ENCODE peak calls at places on chromosomes 3 and 15, in four cellular contexts. W is mammary epithelial cell, A is cardiac muscle cell, V is psoas muscle. E is an unnamed sample.

GRCh38 chr3:99952306-99952705 is 134.6 kb downstream of the CMSS1 start:
- DNase-seq in W (peak; percentile 51), A (peak; percentile 33), V (no peak), E (no peak)

GRCh38 chr3:23111286-23111685 is 91.8 kb upstream of the UBE2E2 start:
- DNase-seq in W (no peak), A (no peak), V (no peak), E (no peak)

GRCh38 chr15:62622775-62623174 is 419.8 kb upstream of the TPM1 start:
- DNase-seq in W (no peak), A (no peak), V (no peak), E (no peak)

GRCh38 chr3:80060664-80061063 is 292.9 kb upstream of the ROBO1 start:
- DNase-seq in W (no peak), A (peak; percentile 20), V (no peak), E (no peak)

GRCh38 chr3:45929042-45929679 is 14.1 kb upstream of the CXCR6 start:
- DNase-seq in W (no peak), A (peak; percentile 33), V (no peak), E (no peak)

GRCh38 chr3:122081543-122081942 is 26.4 kb downstream of the CD86 start:
- DNase-seq in W (peak; percentile 87), A (no peak), V (no peak), E (no peak)

GRCh38 chr15:65682404-65682911 is 60.7 kb downstream of the SLC24A1 start:
- DNase-seq in W (no peak), A (no peak), V (no peak), E (no peak)

GRCh38 chr3:124256156-124256555 is 264.2 kb upstream of the ROPN1 start:
- DNase-seq in W (peak; percentile 30), A (no peak), V (no peak), E (no peak)

GRCh38 chr3:191303596-191303995 is 25.6 kb upstream of the CCDC50 start:
- DNase-seq in W (peak; percentile 13), A (peak; percentile 36), V (no peak), E (no peak)

GRCh38 chr15:43190178-43190577 is 5.0 kb downstream of the CCNDBP1 start:
- DNase-seq in W (no peak), A (peak; percentile 17), V (peak; percentile 52), E (no peak)

GRCh38 chr3:40417845-40418543 is 31.0 kb downstream of the ENTPD3 start:
- DNase-seq in W (peak; percentile 92), A (no peak), V (no peak), E (no peak)

GRCh38 chr15:81117136-81117535 is 16.9 kb upstream of the CFAP161 start:
- DNase-seq in W (peak; percentile 42), A (peak; percentile 61), V (no peak), E (no peak)

GRCh38 chr3:48738144-48738536 is 21.1 kb upstream of the IP6K2 start:
- DNase-seq in W (no peak), A (peak; percentile 41), V (no peak), E (no peak)

GRCh38 chr15:58666957-58667356 is 82.5 kb downstream of the ADAM10 start:
- DNase-seq in W (peak; percentile 8), A (peak; percentile 25), V (no peak), E (no peak)

GRCh38 chr15:39591896-39592315 is 11.0 kb downstream of the THBS1 start:
- DNase-seq in W (no peak), A (peak; percentile 30), V (no peak), E (no peak)

GRCh38 chr3:60669636-60670035 is 581.6 kb downstream of the FHIT start:
- DNase-seq in W (no peak), A (no peak), V (no peak), E (no peak)

GRCh38 chr3:24299236-24299635 is 195.4 kb downstream of the THRB start:
- DNase-seq in W (peak; percentile 48), A (peak; percentile 59), V (no peak), E (no peak)

GRCh38 chr15:66578286-66578875 is 12.6 kb upstream of the LCTL start:
- DNase-seq in W (no peak), A (peak; percentile 76), V (no peak), E (no peak)

GRCh38 chr3:57268416-57268815 is 24.1 kb downstream of the ASB14 start:
- DNase-seq in W (no peak), A (no peak), V (no peak), E (no peak)

GRCh38 chr3:78338405-78338804 is 1298.5 kb downstream of the ROBO2 start:
- DNase-seq in W (no peak), A (no peak), V (no peak), E (no peak)

GRCh38 chr15:57605491-57605890 is 13.8 kb downstream of the MYZAP start:
- DNase-seq in W (no peak), A (no peak), V (no peak), E (no peak)

GRCh38 chr3:29683306-29683993 is 402.6 kb downstream of the RBMS3 start:
- DNase-seq in W (peak; percentile 47), A (peak; percentile 92), V (no peak), E (no peak)

GRCh38 chr3:197174927-197175326 is 123.5 kb downstream of the DLG1 start:
- DNase-seq in W (no peak), A (no peak), V (no peak), E (no peak)

GRCh38 chr3:182980204-182981037 is at the start of gene DCUN1D1:
- DNase-seq in W (peak; percentile 84), A (peak; percentile 91), V (peak; percentile 93), E (peak; percentile 92)

GRCh38 chr3:144229973-144230372 is 258.4 kb downstream of the DIPK2A start:
- DNase-seq in W (no peak), A (no peak), V (no peak), E (no peak)

GRCh38 chr3:135240426-135240825 is 445.4 kb downstream of the EPHB1 start:
- DNase-seq in W (no peak), A (no peak), V (no peak), E (no peak)

GRCh38 chr15:43912991-43913927 is 86.5 kb downstream of the WDR76 start:
- DNase-seq in W (peak; percentile 93), A (peak; percentile 97), V (no peak), E (no peak)

GRCh38 chr3:51719413-51720025 is 12.7 kb downstream of the GRM2 start:
- DNase-seq in W (no peak), A (no peak), V (no peak), E (no peak)

GRCh38 chr3:108757404-108757982 is at the start of gene RETNLB:
- DNase-seq in W (no peak), A (no peak), V (no peak), E (no peak)

DNA sequence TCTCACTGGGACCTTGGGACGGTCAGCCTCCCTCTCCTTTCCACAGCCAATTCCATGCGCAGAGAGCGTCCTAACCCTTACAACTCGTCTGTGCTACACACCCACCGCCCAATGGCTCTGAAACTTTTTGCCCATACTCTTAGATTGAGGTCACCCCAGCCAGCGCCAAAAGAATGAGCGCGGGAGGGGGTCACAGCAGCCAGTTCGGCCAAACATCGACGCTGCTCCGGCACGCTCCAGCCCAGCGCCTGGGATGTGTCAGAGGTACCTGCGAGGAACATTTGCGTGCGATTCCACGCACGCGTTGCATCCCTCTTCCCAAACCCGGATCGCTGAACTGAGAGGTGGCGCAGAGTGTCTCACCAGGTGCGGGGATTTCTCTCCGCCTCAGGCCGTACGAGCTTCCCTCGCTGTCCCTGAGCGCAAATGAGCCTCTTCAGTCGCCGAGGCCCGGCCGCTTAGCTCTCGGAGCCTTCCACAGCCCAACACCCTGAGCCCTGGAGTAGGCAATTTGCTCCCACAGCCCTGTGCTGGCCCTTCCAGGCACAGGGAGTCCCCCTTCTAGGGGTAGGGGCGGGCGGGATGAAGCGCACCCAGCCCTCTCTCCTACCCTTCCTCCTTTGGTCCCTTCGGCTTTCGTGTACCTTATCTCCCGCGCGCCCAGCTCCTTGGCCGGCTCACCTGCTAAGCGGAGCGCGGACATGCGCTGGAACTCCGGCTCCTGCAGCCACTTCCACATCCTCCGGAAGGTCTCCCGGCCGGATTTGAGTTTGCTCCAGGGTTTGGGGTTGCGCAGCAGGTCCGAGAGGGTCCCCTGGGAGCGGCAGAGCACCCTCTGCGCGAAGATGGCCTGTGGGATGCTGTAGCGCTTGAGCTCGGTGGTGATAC is 1.8 kb downstream of the ONECUT1 start:
- DNase-seq in W (peak; percentile 25), A (no peak), V (no peak), E (peak; percentile 63)
- H3K4me1 ChIP-seq in W (peaks cover 13% of the 10 kb centered on the region), A (peaks cover 22% of the 10 kb centered on the region), V (peaks cover 37% of the 10 kb centered on the region), E (peaks cover 40% of the 10 kb centered on the region)

GRCh38 chr15:71678191-71678590 is 132.2 kb upstream of the NR2E3 start:
- DNase-seq in W (no peak), A (no peak), V (no peak), E (no peak)

GRCh38 chr15:71682051-71682450 is 128.3 kb upstream of the NR2E3 start:
- DNase-seq in W (no peak), A (no peak), V (no peak), E (no peak)

GRCh38 chr15:71679223-71680078 is 130.9 kb upstream of the NR2E3 start:
- DNase-seq in W (no peak), A (peak; percentile 24), V (no peak), E (no peak)

GRCh38 chr15:71677766-71678165 is 132.6 kb upstream of the NR2E3 start:
- DNase-seq in W (no peak), A (no peak), V (no peak), E (no peak)

GRCh38 chr15:71680079-71680461 is 130.3 kb upstream of the NR2E3 start:
- DNase-seq in W (no peak), A (no peak), V (no peak), E (no peak)
- H3K4me1 ChIP-seq in W (peaks cover 12% of the 10 kb centered on the region), A (peaks cover 20% of the 10 kb centered on the region), V (peaks cover 14% of the 10 kb centered on the region), E (peaks cover 22% of the 10 kb centered on the region)

DNA sequence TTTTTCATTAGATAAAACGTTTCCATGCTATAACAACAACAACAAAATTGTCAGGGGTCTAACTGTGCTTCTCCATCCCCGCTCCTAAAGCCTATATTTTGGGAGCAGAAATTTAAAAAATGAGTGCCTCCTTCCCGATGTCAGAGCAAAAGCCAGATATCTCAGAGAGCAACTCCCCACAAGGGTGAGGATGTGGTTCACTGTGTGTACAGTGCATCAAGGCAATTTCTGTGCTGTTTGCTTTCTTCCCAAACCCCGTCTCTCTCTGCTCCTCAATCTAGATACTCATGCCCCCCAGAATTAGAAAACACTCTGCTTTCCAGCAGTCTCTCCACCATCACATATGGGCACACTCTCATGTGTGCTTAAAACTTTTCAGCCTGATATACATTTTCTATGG is 76.7 kb upstream of the MBNL1 start:
- DNase-seq in W (no peak), A (no peak), V (no peak), E (no peak)
- H3K4me1 ChIP-seq in W (no peaks in the 10 kb centered on the region), A (no peaks in the 10 kb centered on the region), V (peaks cover under 1% of the 10 kb centered on the region), E (peaks cover 5% of the 10 kb centered on the region)

GRCh38 chr3:170867143-170867542 is 2.9 kb downstream of the RPL22L1 start:
- DNase-seq in W (no peak), A (peak; percentile 10), V (no peak), E (no peak)

GRCh38 chr3:170865209-170866094 is 4.5 kb downstream of the RPL22L1 start:
- DNase-seq in W (peak; percentile 9), A (no peak), V (no peak), E (no peak)

GRCh38 chr3:170867552-170867951 is 2.4 kb downstream of the RPL22L1 start:
- DNase-seq in W (no peak), A (peak; percentile 9), V (no peak), E (no peak)

GRCh38 chr3:170864525-170865208 is 5.3 kb downstream of the RPL22L1 start:
- DNase-seq in W (peak; percentile 17), A (no peak), V (no peak), E (no peak)

GRCh38 chr3:170866499-170866898 is 3.5 kb downstream of the RPL22L1 start:
- DNase-seq in W (no peak), A (no peak), V (no peak), E (no peak)
- H3K4me1 ChIP-seq in W (peaks cover 10% of the 10 kb centered on the region), A (peaks cover 14% of the 10 kb centered on the region), V (peaks cover 20% of the 10 kb centered on the region), E (peaks cover 30% of the 10 kb centered on the region)

GRCh38 chr3:141491081-141491480 is 4.3 kb downstream of the RASA2 start:
- DNase-seq in W (no peak), A (no peak), V (no peak), E (no peak)
- H3K4me1 ChIP-seq in W (peaks cover 16% of the 10 kb centered on the region), A (peaks cover 9% of the 10 kb centered on the region), V (peaks cover 6% of the 10 kb centered on the region), E (peaks cover 39% of the 10 kb centered on the region)